ENCODE peak calls at places on chromosomes 7 and 10, in eight cellular contexts. E, T, K, Z, U, N, Y and R are unnamed samples. For H3K4me1 and H3K9me3, the result is how much of the 10 kb centered on the place peaks cover.

GRCh38 chr10:71966046-71967004 is 2.1 kb downstream of the CHST3 start:
- DNase-seq in E (no peak), T (no peak), K (no peak), Z (no peak), U (no peak), N (no peak), Y (no peak), R (no peak)

GRCh38 chr10:7409732-7410168 is 1.1 kb downstream of the SFMBT2 start:
- DNase-seq in E (no peak), T (peak), K (no peak), Z (no peak), U (no peak), N (no peak), Y (no peak), R (peak)

GRCh38 chr7:56174346-56175085 is 58.3 kb upstream of the NUPR2 start:
- DNase-seq in E (no peak), T (peak), K (no peak), Z (no peak), U (no peak), N (no peak), Y (peak), R (no peak)

GRCh38 chr10:28072573-28072972 is 73.7 kb upstream of the ODAD2 start:
- DNase-seq in E (no peak), T (no peak), K (no peak), Z (no peak), U (no peak), N (no peak), Y (no peak), R (no peak)

GRCh38 chr7:26151096-26151495 is 902 bp upstream of the NFE2L3 start:
- DNase-seq in E (no peak), T (no peak), K (no peak), Z (no peak), U (no peak), N (no peak), Y (no peak), R (no peak)

GRCh38 chr7:129535896-129536295 is 33.6 kb downstream of the SMKR1 start:
- DNase-seq in E (no peak), T (no peak), K (no peak), Z (no peak), U (no peak), N (no peak), Y (no peak), R (no peak)

GRCh38 chr7:29453022-29453421 is 110.6 kb upstream of the PRR15 start:
- DNase-seq in E (no peak), T (no peak), K (peak), Z (no peak), U (no peak), N (no peak), Y (no peak), R (no peak)

GRCh38 chr7:106065560-106066500 is 46.3 kb downstream of the SYPL1 start:
- DNase-seq in E (no peak), T (no peak), K (peak), Z (no peak), U (no peak), N (no peak), Y (no peak), R (no peak)

GRCh38 chr10:128530301-128530700 is 404.1 kb upstream of the MKI67 start:
- DNase-seq in E (peak), T (peak), K (no peak), Z (no peak), U (no peak), N (no peak), Y (no peak), R (no peak)

GRCh38 chr10:11742009-11742778 is at the start of gene ECHDC3:
- DNase-seq in E (no peak), T (peak), K (peak), Z (peak), U (no peak), N (peak), Y (peak), R (peak)

GRCh38 chr10:69994262-69994661 is 58.4 kb upstream of the MACROH2A2 start:
- DNase-seq in E (peak), T (peak), K (peak), Z (no peak), U (no peak), N (peak), Y (no peak), R (peak)

GRCh38 chr10:110916554-110917346 is 2.2 kb downstream of the BBIP1 start:
- DNase-seq in E (no peak), T (no peak), K (no peak), Z (no peak), U (no peak), N (no peak), Y (no peak), R (no peak)

GRCh38 chr10:89915021-89915420 is 213.6 kb downstream of the KIF20B start:
- DNase-seq in E (no peak), T (no peak), K (no peak), Z (no peak), U (no peak), N (no peak), Y (no peak), R (no peak)

GRCh38 chr10:128206676-128207075 is 80.5 kb upstream of the MKI67 start:
- DNase-seq in E (no peak), T (no peak), K (no peak), Z (no peak), U (no peak), N (no peak), Y (no peak), R (no peak)

GRCh38 chr7:128827248-128827958 is 2.8 kb upstream of the FLNC start:
- DNase-seq in E (no peak), T (peak), K (no peak), Z (peak), U (no peak), N (no peak), Y (no peak), R (peak)

GRCh38 chr7:8491106-8491505 is 57.7 kb downstream of the NXPH1 start:
- DNase-seq in E (no peak), T (no peak), K (no peak), Z (no peak), U (no peak), N (no peak), Y (no peak), R (no peak)

GRCh38 chr10:74705361-74705980 is 120.9 kb upstream of the KAT6B start:
- DNase-seq in E (no peak), T (no peak), K (no peak), Z (no peak), U (no peak), N (no peak), Y (no peak), R (no peak)

GRCh38 chr10:97150191-97150590 is 35.6 kb downstream of the SLIT1 start:
- DNase-seq in E (no peak), T (peak), K (no peak), Z (no peak), U (no peak), N (no peak), Y (no peak), R (peak)

GRCh38 chr7:107045980-107046379 is 1.5 kb downstream of the PRKAR2B start:
- DNase-seq in E (peak), T (no peak), K (peak), Z (no peak), U (no peak), N (no peak), Y (no peak), R (no peak)

GRCh38 chr10:99930731-99931550 is 78.8 kb downstream of the DNMBP start:
- DNase-seq in E (no peak), T (no peak), K (peak), Z (no peak), U (no peak), N (peak), Y (no peak), R (peak)

GRCh38 chr7:138603549-138604324 is 97.4 kb downstream of the SVOPL start:
- DNase-seq in E (no peak), T (no peak), K (no peak), Z (no peak), U (no peak), N (no peak), Y (no peak), R (no peak)

GRCh38 chr7:27154901-27155815 is 1.3 kb downstream of the HOXA7 start:
- DNase-seq in E (peak), T (no peak), K (no peak), Z (peak), U (no peak), N (peak), Y (peak), R (peak)

GRCh38 chr10:85826377-85826776 is 540.2 kb downstream of the GRID1 start:
- DNase-seq in E (no peak), T (no peak), K (no peak), Z (no peak), U (no peak), N (no peak), Y (no peak), R (no peak)

GRCh38 chr10:43173120-43173519 is 34.9 kb downstream of the CSGALNACT2 start:
- DNase-seq in E (no peak), T (peak), K (no peak), Z (no peak), U (no peak), N (no peak), Y (no peak), R (no peak)

GRCh38 chr10:43172645-43173044 is 34.4 kb downstream of the CSGALNACT2 start:
- DNase-seq in E (no peak), T (no peak), K (no peak), Z (no peak), U (no peak), N (no peak), Y (no peak), R (no peak)

GRCh38 chr10:43177588-43177987 is 39.3 kb downstream of the CSGALNACT2 start:
- DNase-seq in E (no peak), T (no peak), K (no peak), Z (no peak), U (no peak), N (no peak), Y (no peak), R (no peak)

GRCh38 chr10:43174969-43175368 is 36.7 kb downstream of the CSGALNACT2 start:
- DNase-seq in E (no peak), T (no peak), K (peak), Z (no peak), U (no peak), N (no peak), Y (no peak), R (no peak)

GRCh38 chr10:43176271-43176670 is 38.0 kb downstream of the CSGALNACT2 start:
- DNase-seq in E (no peak), T (no peak), K (no peak), Z (no peak), U (no peak), N (no peak), Y (no peak), R (no peak)
- H3K4me1 ChIP-seq in E (under half), T (under half), K (under half), Z (under half), U (under half), N (under half), Y (under half), R (under half)

GRCh38 chr7:157708896-157709295 is 372.1 kb downstream of the DNAJB6 start:
- DNase-seq in E (no peak), T (no peak), K (no peak), Z (no peak), U (no peak), N (no peak), Y (no peak), R (peak)

GRCh38 chr7:157710396-157710795 is 373.6 kb downstream of the DNAJB6 start:
- DNase-seq in E (no peak), T (no peak), K (no peak), Z (no peak), U (no peak), N (peak), Y (no peak), R (peak)

GRCh38 chr7:157709531-157710251 is 372.9 kb downstream of the DNAJB6 start:
- DNase-seq in E (no peak), T (no peak), K (no peak), Z (no peak), U (no peak), N (peak), Y (no peak), R (peak)

GRCh38 chr7:157711353-157711888 is 374.6 kb downstream of the DNAJB6 start:
- DNase-seq in E (no peak), T (no peak), K (no peak), Z (no peak), U (no peak), N (no peak), Y (no peak), R (peak)

GRCh38 chr7:157707983-157708720 is 371.3 kb downstream of the DNAJB6 start:
- DNase-seq in E (no peak), T (peak), K (no peak), Z (no peak), U (no peak), N (peak), Y (no peak), R (peak)
- H3K9me3 ChIP-seq in E (under half), T (under half), K (under half), Z (under half), U (under half), N (under half), Y (under half), R (under half)

GRCh38 chr10:68720793-68721672 is at the start of gene CCAR1:
- DNase-seq in E (peak), T (peak), K (peak), Z (peak), U (peak), N (peak), Y (peak), R (peak)
- H3K4me1 ChIP-seq in E (under half), T (under half), K (under half), Z (under half), U (under half), N (under half), Y (under half), R (under half)

GRCh38 chr10:29204119-29204518 is 84.8 kb upstream of the LYZL1 start:
- DNase-seq in E (no peak), T (peak), K (no peak), Z (no peak), U (no peak), N (no peak), Y (no peak), R (peak)

GRCh38 chr10:29200280-29200679 is 88.6 kb upstream of the LYZL1 start:
- DNase-seq in E (no peak), T (no peak), K (no peak), Z (no peak), U (no peak), N (no peak), Y (no peak), R (no peak)

GRCh38 chr10:29199344-29199743 is 89.5 kb upstream of the LYZL1 start:
- DNase-seq in E (no peak), T (peak), K (no peak), Z (no peak), U (no peak), N (no peak), Y (no peak), R (peak)

GRCh38 chr10:29203432-29203831 is 85.4 kb upstream of the LYZL1 start:
- DNase-seq in E (no peak), T (no peak), K (no peak), Z (no peak), U (no peak), N (no peak), Y (no peak), R (no peak)

DNA sequence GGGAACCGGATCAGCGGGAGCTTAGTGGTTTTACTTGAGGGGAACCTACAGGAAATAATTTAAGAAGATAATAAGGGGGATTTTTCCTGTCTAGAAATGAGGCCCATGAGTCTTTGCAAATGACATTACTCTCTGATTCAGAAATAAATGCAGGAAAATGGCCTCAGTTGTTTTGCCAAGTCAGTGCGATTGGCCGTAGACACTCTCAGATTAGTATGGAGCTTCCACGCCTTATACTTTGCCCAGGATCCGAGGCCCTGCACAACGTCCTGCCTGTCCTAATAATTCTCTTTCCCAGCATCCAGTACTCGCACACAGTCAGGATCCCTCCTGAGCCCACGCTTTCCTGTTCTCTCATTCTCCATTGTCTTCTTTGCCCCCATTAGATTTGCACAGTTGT is 86.3 kb upstream of the LYZL1 start:
- DNase-seq in E (no peak), T (no peak), K (no peak), Z (no peak), U (no peak), N (no peak), Y (no peak), R (no peak)
- H3K9me3 ChIP-seq in E (under half), T (under half), K (under half), Z (under half), U (under half), N (under half), Y (under half), R (under half)

DNA sequence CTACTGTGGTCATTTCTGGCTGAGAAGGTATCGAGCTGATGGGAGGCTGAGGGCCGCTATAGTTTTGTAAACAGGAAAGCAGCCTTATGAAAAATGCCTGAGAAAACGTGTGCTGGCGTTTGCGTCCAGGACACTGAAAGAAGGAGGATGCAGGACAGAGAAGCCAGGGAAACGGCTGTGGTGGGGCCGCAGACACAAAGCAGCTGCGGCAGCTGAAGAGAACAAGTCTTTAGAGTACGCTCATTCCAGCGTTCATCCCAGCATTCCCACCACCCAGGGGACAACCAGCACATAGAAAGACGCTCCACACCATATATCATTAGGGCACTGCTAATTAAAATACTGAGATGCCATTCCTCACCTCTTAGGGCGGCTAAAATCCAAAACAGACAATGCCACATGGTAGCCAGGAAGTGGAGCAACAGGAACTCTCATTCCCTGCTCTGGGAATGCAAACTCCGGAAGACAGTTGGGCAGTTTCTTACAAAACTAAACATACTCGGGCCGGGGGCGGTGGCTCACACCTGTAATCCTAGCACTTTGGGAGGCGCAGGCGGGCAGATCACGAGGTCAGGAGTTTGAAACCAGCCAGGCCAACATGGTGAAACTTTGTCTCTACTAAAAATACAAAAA is 18.4 kb downstream of the GNA12 start:
- DNase-seq in E (no peak), T (no peak), K (no peak), Z (no peak), U (no peak), N (no peak), Y (no peak), R (no peak)
- H3K4me1 ChIP-seq in E (half or more), T (under half), K (under half), Z (under half), U (under half), N (half or more), Y (under half), R (under half)